ENCODE peak calls at places on chromosomes 11 and 22, in eight cellular contexts. W, R, H, E, Z, O, Q and D are unnamed samples.

GRCh38 chr11:2314525-2315394 is 12.9 kb downstream of the TSPAN32 start:
- DNase-seq in H (no peak), Q (no peak), Z (peak), R (no peak), W (peak), O (no peak), E (no peak), D (peak)

GRCh38 chr11:120183701-120184141 is 27.1 kb upstream of the OAF start:
- DNase-seq in R (no peak), Q (no peak), E (no peak), W (no peak), H (no peak), O (no peak), Z (peak), D (peak)

GRCh38 chr11:67302571-67303131 is 679 bp upstream of the SSH3 start:
- DNase-seq in R (no peak), O (peak), E (no peak), W (no peak), H (no peak), Z (no peak), Q (peak), D (peak)

GRCh38 chr22:43225609-43226008 is 38.7 kb upstream of the TTLL12 start:
- DNase-seq in E (no peak), H (no peak), O (no peak), Z (no peak), Q (no peak), R (no peak), W (no peak), D (no peak)

GRCh38 chr22:29145321-29146072 is 60.2 kb upstream of the EMID1 start:
- DNase-seq in Z (no peak), O (no peak), E (no peak), Q (no peak), W (no peak), R (no peak), H (no peak), D (no peak)

GRCh38 chr11:78261367-78261766 is 72.6 kb downstream of the USP35 start:
- DNase-seq in E (no peak), H (no peak), W (no peak), O (no peak), R (no peak), Z (no peak), Q (no peak), D (no peak)

GRCh38 chr11:93225642-93226041 is 27.9 kb upstream of the SLC36A4 start:
- DNase-seq in Q (no peak), R (no peak), E (no peak), O (no peak), W (peak), H (no peak), Z (no peak), D (no peak)

GRCh38 chr11:65417221-65417701 is 5.3 kb upstream of the NEAT1 start:
- DNase-seq in Z (no peak), O (no peak), E (peak), W (no peak), H (no peak), R (no peak), Q (no peak), D (no peak)